ENCODE peak calls at places on chromosome 14, in six cellular contexts. H, S, A, E, O and J are unnamed samples.
A peak's percentile ranks its signal among the peaks of the same experiment; 100 is the strongest.

GRCh38 chr14:61502459-61503093 is 181.2 kb downstream of the PRKCH start:
- DNase-seq in O (no peak), E (no peak), H (no peak), A (no peak), S (no peak), J (no peak)

GRCh38 chr14:33702293-33702692 is 248.6 kb downstream of the EGLN3 start:
- DNase-seq in H (no peak), E (no peak), O (no peak), S (no peak), A (no peak), J (no peak)

GRCh38 chr14:92783813-92784431 is 10.2 kb upstream of the GOLGA5 start:
- DNase-seq in E (peak; percentile 86), O (peak; percentile 52), S (peak; percentile 60), H (no peak), A (no peak), J (peak; percentile 60)

GRCh38 chr14:48936352-48936751 is 649.8 kb downstream of the RPS29 start:
- DNase-seq in S (peak; percentile 4), E (peak; percentile 1), H (no peak), O (no peak), A (no peak), J (no peak)

GRCh38 chr14:33810308-33810707 is 140.6 kb downstream of the EGLN3 start:
- DNase-seq in S (no peak), H (no peak), A (no peak), E (peak; percentile 65), O (no peak), J (no peak)

GRCh38 chr14:76719664-76720063 is 41.6 kb upstream of the VASH1 start:
- DNase-seq in H (no peak), E (no peak), A (peak; percentile 68), O (no peak), S (no peak), J (no peak)

GRCh38 chr14:100864206-100864605 is 38.3 kb downstream of the MEG3 start:
- DNase-seq in S (no peak), H (peak; percentile 1), A (no peak), O (no peak), E (no peak), J (no peak)

GRCh38 chr14:58488550-58488949 is 61.0 kb downstream of the KIAA0586 start:
- DNase-seq in A (no peak), E (peak; percentile 52), H (no peak), S (peak; percentile 78), O (no peak), J (no peak)

GRCh38 chr14:79279645-79280399 is 931.5 kb downstream of the DIO2 start:
- DNase-seq in S (peak; percentile 10), A (peak; percentile 25), O (no peak), E (no peak), H (no peak), J (no peak)

GRCh38 chr14:30679032-30679431 is 56.9 kb downstream of the SCFD1 start:
- DNase-seq in O (no peak), H (no peak), S (no peak), E (no peak), A (no peak), J (no peak)

GRCh38 chr14:23160924-23161522 is 22.4 kb downstream of the SLC7A8 start:
- DNase-seq in S (peak; percentile 30), A (peak; percentile 36), H (no peak), O (no peak), E (peak; percentile 94), J (no peak)

GRCh38 chr14:102973706-102974280 is 51.3 kb downstream of the AMN start:
- DNase-seq in A (no peak), O (no peak), S (no peak), E (no peak), H (no peak), J (no peak)

GRCh38 chr14:95474486-95474885 is 42.0 kb downstream of the SYNE3 start:
- DNase-seq in S (no peak), H (no peak), A (no peak), E (no peak), O (no peak), J (no peak)

GRCh38 chr14:89719371-89720075 is 235.0 kb downstream of the EFCAB11 start:
- DNase-seq in O (no peak), H (no peak), A (no peak), S (no peak), E (no peak), J (peak; percentile 40)

GRCh38 chr14:102479777-102480176 is 29.8 kb downstream of the ANKRD9 start:
- DNase-seq in A (peak; percentile 51), S (no peak), H (no peak), O (no peak), E (no peak), J (no peak)

GRCh38 chr14:101761881-101762529 is 496 bp downstream of the PPP2R5C start:
- DNase-seq in S (no peak), H (no peak), O (peak; percentile 60), E (no peak), A (peak; percentile 58), J (peak; percentile 64)

GRCh38 chr14:72544615-72545387 is 349.1 kb downstream of the DPF3 start:
- DNase-seq in A (no peak), E (peak; percentile 26), O (no peak), H (peak; percentile 42), S (no peak), J (no peak)

GRCh38 chr14:53683229-53683628 is 273.4 kb downstream of the BMP4 start:
- DNase-seq in H (no peak), S (no peak), O (no peak), A (no peak), E (no peak), J (no peak)

GRCh38 chr14:105139831-105140239 is 28.7 kb downstream of the JAG2 start:
- DNase-seq in E (no peak), H (no peak), S (no peak), A (no peak), O (no peak), J (no peak)

GRCh38 chr14:74611672-74612345 is at the start of gene LTBP2:
- DNase-seq in A (no peak), H (no peak), S (no peak), O (peak; percentile 41), E (peak; percentile 51), J (no peak)

GRCh38 chr14:68666206-68666730 is 126.6 kb downstream of the ZFP36L1 start:
- DNase-seq in S (no peak), H (no peak), E (peak; percentile 29), A (no peak), O (no peak), J (no peak)

GRCh38 chr14:100237735-100238418 is 1.1 kb upstream of the YY1 start:
- DNase-seq in S (no peak), A (no peak), H (peak; percentile 45), E (peak; percentile 49), O (peak; percentile 66), J (peak; percentile 67)

GRCh38 chr14:61188936-61189808 is 92.0 kb downstream of the TMEM30B start:
- DNase-seq in A (peak; percentile 69), S (peak; percentile 91), H (no peak), E (peak; percentile 90), O (peak; percentile 46), J (peak; percentile 78)

GRCh38 chr14:90567191-90567590 is 170.4 kb downstream of the CALM1 start:
- DNase-seq in H (no peak), S (no peak), E (no peak), O (no peak), A (no peak), J (no peak)

GRCh38 chr14:20754308-20754707 is 8.6 kb downstream of the EDDM3A start:
- DNase-seq in E (no peak), O (no peak), A (no peak), H (no peak), S (no peak), J (no peak)